ENCODE peak calls at places on chromosome 19, in six cellular contexts. F, J, O, L, E and Q are unnamed samples.

GRCh38 chr19:3604987-3605343 is 1.7 kb downstream of the TBXA2R start:
- DNase-seq in F (no peak), J (no peak), O (no peak), L (no peak), E (no peak), Q (no peak)

GRCh38 chr19:37221136-37221535 is 3.1 kb downstream of the ZNF383 start:
- DNase-seq in F (no peak), J (no peak), O (no peak), L (no peak), E (no peak), Q (no peak)

GRCh38 chr19:57310792-57311191 is 9.5 kb upstream of the ZNF543 start:
- DNase-seq in F (no peak), J (no peak), O (no peak), L (no peak), E (no peak), Q (no peak)

GRCh38 chr19:55406869-55407624 is 541 bp downstream of the UBE2S start:
- DNase-seq in F (peak), J (no peak), O (no peak), L (no peak), E (peak), Q (no peak)

GRCh38 chr19:10230904-10231623 is at the start of gene S1PR2:
- DNase-seq in F (peak), J (peak), O (no peak), L (peak), E (peak), Q (peak)

GRCh38 chr19:41701401-41702075 is 6.9 kb upstream of the CEACAM5 start:
- DNase-seq in F (no peak), J (peak), O (no peak), L (no peak), E (peak), Q (peak)

GRCh38 chr19:2345794-2346663 is 14.0 kb upstream of the TMPRSS9 start:
- DNase-seq in F (no peak), J (peak), O (no peak), L (peak), E (no peak), Q (no peak)

GRCh38 chr19:7916137-7916907 is 1.7 kb downstream of the TGFBR3L start:
- DNase-seq in F (peak), J (no peak), O (no peak), L (peak), E (peak), Q (no peak)

GRCh38 chr19:12788682-12789097 is 2.6 kb upstream of the JUNB start:
- DNase-seq in F (peak), J (no peak), O (peak), L (peak), E (peak), Q (peak)

GRCh38 chr19:52094526-52094925 is 1.0 kb downstream of the ZNF841 start:
- DNase-seq in F (peak), J (no peak), O (no peak), L (no peak), E (no peak), Q (no peak)

GRCh38 chr19:38841787-38842438 is 7.9 kb downstream of the HNRNPL start:
- DNase-seq in F (no peak), J (no peak), O (no peak), L (no peak), E (no peak), Q (no peak)

GRCh38 chr19:39997595-39998216 is 846 bp downstream of the ZNF546 start:
- DNase-seq in F (no peak), J (no peak), O (no peak), L (no peak), E (no peak), Q (no peak)

GRCh38 chr19:18494267-18494607 is 27.6 kb downstream of the ELL start:
- DNase-seq in F (no peak), J (no peak), O (no peak), L (no peak), E (no peak), Q (no peak)

GRCh38 chr19:46959962-46960556 is 59.6 kb upstream of the NPAS1 start:
- DNase-seq in F (no peak), J (no peak), O (no peak), L (no peak), E (no peak), Q (no peak)

GRCh38 chr19:4929186-4929585 is 19.9 kb downstream of the UHRF1 start:
- DNase-seq in F (no peak), J (no peak), O (no peak), L (no peak), E (no peak), Q (no peak)

GRCh38 chr19:9752701-9753443 is 15.7 kb downstream of the ZNF846 start:
- DNase-seq in F (no peak), J (no peak), O (no peak), L (no peak), E (no peak), Q (no peak)

GRCh38 chr19:46372901-46373572 is 26.1 kb downstream of the PPP5C start:
- DNase-seq in F (no peak), J (no peak), O (no peak), L (no peak), E (peak), Q (no peak)

GRCh38 chr19:5804516-5805464 is at the start of gene NRTN:
- DNase-seq in F (peak), J (no peak), O (no peak), L (no peak), E (peak), Q (no peak)

GRCh38 chr19:38228491-38229439 is 4.7 kb upstream of the DPF1 start:
- DNase-seq in F (peak), J (peak), O (peak), L (no peak), E (no peak), Q (peak)

GRCh38 chr19:12065100-12065538 is 588 bp downstream of the ZNF844 start:
- DNase-seq in F (peak), J (no peak), O (no peak), L (no peak), E (no peak), Q (peak)

GRCh38 chr19:39199025-39199424 is 2.3 kb downstream of the NCCRP1 start:
- DNase-seq in F (peak), J (no peak), O (peak), L (no peak), E (peak), Q (no peak)

GRCh38 chr19:19672816-19673215 is 4.2 kb downstream of the ZNF101 start:
- DNase-seq in F (no peak), J (no peak), O (no peak), L (no peak), E (no peak), Q (no peak)